ENCODE peak calls at places on chromosome 14, in nine cellular contexts. One of them, this sample, is unnamed. For H3K36me3 and H3K4me1, the result is how much of the 10 kb centered on the place peaks cover.

GRCh38 chr14:29016050-29016900 is 249.7 kb downstream of the FOXG1 start:
- DNase-seq in trophoblast cell: peak
- DNase-seq in uterus: peak
- DNase-seq in esophagus squamous epithelium: no peak
- DNase-seq in gastrocnemius medialis: no peak
- DNase-seq in RWPE2: no peak
- DNase-seq in endothelial cell of umbilical vein: peak
- DNase-seq in effector memory CD4-positive, alpha-beta T cell: no peak
- DNase-seq in cardiac muscle cell: peak
- DNase-seq in this sample: no peak

GRCh38 chr14:24948261-24948847 is 101.6 kb downstream of the STXBP6 start:
- DNase-seq in trophoblast cell: no peak
- DNase-seq in uterus: no peak
- DNase-seq in esophagus squamous epithelium: no peak
- DNase-seq in gastrocnemius medialis: no peak
- DNase-seq in RWPE2: no peak
- DNase-seq in endothelial cell of umbilical vein: no peak
- DNase-seq in effector memory CD4-positive, alpha-beta T cell: no peak
- DNase-seq in cardiac muscle cell: no peak
- DNase-seq in this sample: no peak

GRCh38 chr14:70697681-70698080 is 56.0 kb downstream of the TTC9 start:
- DNase-seq in trophoblast cell: no peak
- DNase-seq in uterus: no peak
- DNase-seq in esophagus squamous epithelium: no peak
- DNase-seq in gastrocnemius medialis: no peak
- DNase-seq in RWPE2: no peak
- DNase-seq in endothelial cell of umbilical vein: no peak
- DNase-seq in effector memory CD4-positive, alpha-beta T cell: no peak
- DNase-seq in cardiac muscle cell: no peak
- DNase-seq in this sample: no peak

GRCh38 chr14:43418314-43418713 is 1088.8 kb downstream of the FSCB start:
- DNase-seq in trophoblast cell: no peak
- DNase-seq in uterus: no peak
- DNase-seq in esophagus squamous epithelium: no peak
- DNase-seq in gastrocnemius medialis: no peak
- DNase-seq in RWPE2: no peak
- DNase-seq in endothelial cell of umbilical vein: no peak
- DNase-seq in effector memory CD4-positive, alpha-beta T cell: no peak
- DNase-seq in cardiac muscle cell: peak
- DNase-seq in this sample: no peak

GRCh38 chr14:61704554-61704953 is 9.2 kb downstream of the HIF1A start:
- DNase-seq in trophoblast cell: no peak
- DNase-seq in uterus: no peak
- DNase-seq in esophagus squamous epithelium: no peak
- DNase-seq in gastrocnemius medialis: no peak
- DNase-seq in RWPE2: no peak
- DNase-seq in endothelial cell of umbilical vein: no peak
- DNase-seq in effector memory CD4-positive, alpha-beta T cell: no peak
- DNase-seq in cardiac muscle cell: peak
- DNase-seq in this sample: no peak

GRCh38 chr14:90534091-90534837 is 137.4 kb downstream of the CALM1 start:
- DNase-seq in trophoblast cell: no peak
- DNase-seq in uterus: no peak
- DNase-seq in esophagus squamous epithelium: no peak
- DNase-seq in gastrocnemius medialis: no peak
- DNase-seq in RWPE2: no peak
- DNase-seq in endothelial cell of umbilical vein: no peak
- DNase-seq in effector memory CD4-positive, alpha-beta T cell: no peak
- DNase-seq in cardiac muscle cell: peak
- DNase-seq in this sample: no peak

GRCh38 chr14:106044949-106045596 is 518.7 kb downstream of the TMEM121 start:
- DNase-seq in trophoblast cell: peak
- DNase-seq in uterus: no peak
- DNase-seq in esophagus squamous epithelium: no peak
- DNase-seq in gastrocnemius medialis: no peak
- DNase-seq in RWPE2: no peak
- DNase-seq in endothelial cell of umbilical vein: no peak
- DNase-seq in effector memory CD4-positive, alpha-beta T cell: peak
- DNase-seq in cardiac muscle cell: no peak
- DNase-seq in this sample: peak

GRCh38 chr14:52790011-52790755 is 1.2 kb downstream of the GNPNAT1 start:
- DNase-seq in trophoblast cell: no peak
- DNase-seq in uterus: no peak
- DNase-seq in esophagus squamous epithelium: no peak
- DNase-seq in gastrocnemius medialis: no peak
- DNase-seq in RWPE2: no peak
- DNase-seq in endothelial cell of umbilical vein: peak
- DNase-seq in effector memory CD4-positive, alpha-beta T cell: no peak
- DNase-seq in cardiac muscle cell: no peak
- DNase-seq in this sample: no peak

GRCh38 chr14:67514650-67515385 is 18.3 kb upstream of the PLEKHH1 start:
- DNase-seq in trophoblast cell: no peak
- DNase-seq in uterus: peak
- DNase-seq in esophagus squamous epithelium: no peak
- DNase-seq in gastrocnemius medialis: no peak
- DNase-seq in RWPE2: no peak
- DNase-seq in endothelial cell of umbilical vein: peak
- DNase-seq in effector memory CD4-positive, alpha-beta T cell: peak
- DNase-seq in cardiac muscle cell: peak
- DNase-seq in this sample: peak

GRCh38 chr14:91573894-91574837 is 64.1 kb upstream of the PPP4R3A start:
- DNase-seq in trophoblast cell: peak
- DNase-seq in uterus: peak
- DNase-seq in esophagus squamous epithelium: no peak
- DNase-seq in gastrocnemius medialis: no peak
- DNase-seq in RWPE2: peak
- DNase-seq in endothelial cell of umbilical vein: peak
- DNase-seq in effector memory CD4-positive, alpha-beta T cell: peak
- DNase-seq in cardiac muscle cell: peak
- DNase-seq in this sample: peak
- H3K27ac ChIP-seq in trophoblast cell: no peak
- H3K27ac ChIP-seq in uterus: no peak
- H3K27ac ChIP-seq in esophagus squamous epithelium: no peak
- H3K27ac ChIP-seq in gastrocnemius medialis: no peak
- H3K27ac ChIP-seq in RWPE2: no peak
- H3K27ac ChIP-seq in endothelial cell of umbilical vein: no peak
- H3K27ac ChIP-seq in effector memory CD4-positive, alpha-beta T cell: no peak
- H3K27ac ChIP-seq in cardiac muscle cell: no peak
- H3K27ac ChIP-seq in this sample: no peak

GRCh38 chr14:104782086-104782822 is 13.3 kb downstream of the AKT1 start:
- DNase-seq in trophoblast cell: no peak
- DNase-seq in uterus: no peak
- DNase-seq in esophagus squamous epithelium: no peak
- DNase-seq in gastrocnemius medialis: no peak
- DNase-seq in RWPE2: no peak
- DNase-seq in endothelial cell of umbilical vein: no peak
- DNase-seq in effector memory CD4-positive, alpha-beta T cell: no peak
- DNase-seq in cardiac muscle cell: no peak
- DNase-seq in this sample: no peak
- H3K36me3 ChIP-seq in trophoblast cell: half or more
- H3K36me3 ChIP-seq in uterus: under half
- H3K36me3 ChIP-seq in esophagus squamous epithelium: under half
- H3K36me3 ChIP-seq in gastrocnemius medialis: under half
- H3K36me3 ChIP-seq in RWPE2: under half
- H3K36me3 ChIP-seq in endothelial cell of umbilical vein: under half
- H3K36me3 ChIP-seq in effector memory CD4-positive, alpha-beta T cell: under half
- H3K36me3 ChIP-seq in cardiac muscle cell: under half
- H3K36me3 ChIP-seq in this sample: under half

GRCh38 chr14:73237219-73237785 is at the start of gene PAPLN:
- DNase-seq in trophoblast cell: no peak
- DNase-seq in uterus: no peak
- DNase-seq in esophagus squamous epithelium: no peak
- DNase-seq in gastrocnemius medialis: no peak
- DNase-seq in RWPE2: peak
- DNase-seq in endothelial cell of umbilical vein: no peak
- DNase-seq in effector memory CD4-positive, alpha-beta T cell: no peak
- DNase-seq in cardiac muscle cell: peak
- DNase-seq in this sample: peak
- H3K4me1 ChIP-seq in trophoblast cell: under half
- H3K4me1 ChIP-seq in uterus: under half
- H3K4me1 ChIP-seq in esophagus squamous epithelium: under half
- H3K4me1 ChIP-seq in gastrocnemius medialis: under half
- H3K4me1 ChIP-seq in RWPE2: under half
- H3K4me1 ChIP-seq in endothelial cell of umbilical vein: under half
- H3K4me1 ChIP-seq in effector memory CD4-positive, alpha-beta T cell: under half
- H3K4me1 ChIP-seq in cardiac muscle cell: under half
- H3K4me1 ChIP-seq in this sample: under half

DNA sequence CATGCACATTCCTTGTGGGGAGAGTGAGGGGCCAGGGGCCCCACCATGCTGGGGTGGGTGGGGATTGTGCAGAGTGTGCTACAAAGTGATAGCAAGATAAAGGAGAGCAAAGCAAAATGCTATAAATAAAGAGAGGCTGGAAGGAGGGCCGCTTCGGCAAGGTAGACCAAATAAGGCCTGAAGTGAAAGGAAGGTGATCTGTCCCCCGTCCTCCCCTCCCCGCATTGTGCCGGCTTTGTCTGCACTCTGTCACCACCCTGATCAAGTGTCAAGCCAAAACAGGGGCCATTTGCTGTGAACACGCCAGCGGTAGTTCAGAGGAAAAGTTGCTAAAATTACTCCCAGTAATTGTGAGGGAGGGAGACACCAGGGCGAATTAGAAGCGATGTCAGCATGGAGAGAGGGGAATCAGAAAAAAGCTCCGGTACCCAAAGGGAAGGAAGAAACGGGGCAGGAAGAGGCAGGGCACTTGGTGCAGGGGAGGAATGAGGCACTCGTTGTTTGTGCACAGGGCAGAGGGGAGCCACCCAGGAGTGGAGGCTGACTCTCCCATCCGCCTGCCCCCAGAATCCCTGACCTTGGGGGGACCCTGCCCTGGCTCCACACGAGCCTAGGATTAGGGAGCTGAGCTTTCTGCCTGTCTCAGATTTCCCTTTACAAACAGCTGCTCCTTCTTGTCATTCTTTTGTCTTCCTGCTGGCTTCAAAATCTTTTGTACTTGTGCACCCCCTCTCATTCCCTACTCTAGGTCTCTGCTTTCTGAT is 2.9 kb upstream of the MYH7 start:
- DNase-seq in trophoblast cell: no peak
- DNase-seq in uterus: no peak
- DNase-seq in esophagus squamous epithelium: no peak
- DNase-seq in gastrocnemius medialis: peak
- DNase-seq in RWPE2: no peak
- DNase-seq in endothelial cell of umbilical vein: no peak
- DNase-seq in effector memory CD4-positive, alpha-beta T cell: no peak
- DNase-seq in cardiac muscle cell: no peak
- DNase-seq in this sample: no peak
- H3K27ac ChIP-seq in trophoblast cell: no peak
- H3K27ac ChIP-seq in uterus: no peak
- H3K27ac ChIP-seq in esophagus squamous epithelium: no peak
- H3K27ac ChIP-seq in gastrocnemius medialis: peak
- H3K27ac ChIP-seq in RWPE2: no peak
- H3K27ac ChIP-seq in endothelial cell of umbilical vein: no peak
- H3K27ac ChIP-seq in effector memory CD4-positive, alpha-beta T cell: no peak
- H3K27ac ChIP-seq in cardiac muscle cell: peak
- H3K27ac ChIP-seq in this sample: no peak

GRCh38 chr14:50736932-50737419 is 68.9 kb upstream of the SAV1 start:
- DNase-seq in trophoblast cell: no peak
- DNase-seq in uterus: no peak
- DNase-seq in esophagus squamous epithelium: no peak
- DNase-seq in gastrocnemius medialis: no peak
- DNase-seq in RWPE2: no peak
- DNase-seq in endothelial cell of umbilical vein: no peak
- DNase-seq in effector memory CD4-positive, alpha-beta T cell: no peak
- DNase-seq in cardiac muscle cell: no peak
- DNase-seq in this sample: no peak

GRCh38 chr14:50739186-50739585 is 71.1 kb upstream of the SAV1 start:
- DNase-seq in trophoblast cell: no peak
- DNase-seq in uterus: no peak
- DNase-seq in esophagus squamous epithelium: no peak
- DNase-seq in gastrocnemius medialis: peak
- DNase-seq in RWPE2: no peak
- DNase-seq in endothelial cell of umbilical vein: no peak
- DNase-seq in effector memory CD4-positive, alpha-beta T cell: no peak
- DNase-seq in cardiac muscle cell: no peak
- DNase-seq in this sample: no peak

GRCh38 chr14:50740858-50741257 is 72.8 kb upstream of the SAV1 start:
- DNase-seq in trophoblast cell: no peak
- DNase-seq in uterus: no peak
- DNase-seq in esophagus squamous epithelium: no peak
- DNase-seq in gastrocnemius medialis: no peak
- DNase-seq in RWPE2: no peak
- DNase-seq in endothelial cell of umbilical vein: peak
- DNase-seq in effector memory CD4-positive, alpha-beta T cell: no peak
- DNase-seq in cardiac muscle cell: peak
- DNase-seq in this sample: no peak

GRCh38 chr14:50733479-50733878 is 65.4 kb upstream of the SAV1 start:
- DNase-seq in trophoblast cell: no peak
- DNase-seq in uterus: no peak
- DNase-seq in esophagus squamous epithelium: no peak
- DNase-seq in gastrocnemius medialis: no peak
- DNase-seq in RWPE2: no peak
- DNase-seq in endothelial cell of umbilical vein: no peak
- DNase-seq in effector memory CD4-positive, alpha-beta T cell: no peak
- DNase-seq in cardiac muscle cell: no peak
- DNase-seq in this sample: no peak

GRCh38 chr14:50734950-50735697 is 67.0 kb upstream of the SAV1 start:
- DNase-seq in trophoblast cell: peak
- DNase-seq in uterus: no peak
- DNase-seq in esophagus squamous epithelium: no peak
- DNase-seq in gastrocnemius medialis: no peak
- DNase-seq in RWPE2: no peak
- DNase-seq in endothelial cell of umbilical vein: no peak
- DNase-seq in effector memory CD4-positive, alpha-beta T cell: no peak
- DNase-seq in cardiac muscle cell: no peak
- DNase-seq in this sample: no peak
- H3K36me3 ChIP-seq in trophoblast cell: under half
- H3K36me3 ChIP-seq in uterus: under half
- H3K36me3 ChIP-seq in esophagus squamous epithelium: under half
- H3K36me3 ChIP-seq in gastrocnemius medialis: half or more
- H3K36me3 ChIP-seq in RWPE2: half or more
- H3K36me3 ChIP-seq in endothelial cell of umbilical vein: under half
- H3K36me3 ChIP-seq in effector memory CD4-positive, alpha-beta T cell: half or more
- H3K36me3 ChIP-seq in cardiac muscle cell: under half
- H3K36me3 ChIP-seq in this sample: under half